ENCODE peak calls at places on chromosomes 13 and 19, in eight cellular contexts. Q is choroid plexus epithelial cell, C is tibial artery, J is spleen, Y is AG04449, P is astrocyte, N is K562, B is brain microvascular endothelial cell. F is an unnamed sample.
A peak's percentile ranks its signal among the peaks of the same experiment; 100 is the strongest.

GRCh38 chr19:33236696-33237390 is 11.2 kb upstream of the SLC7A10 start:
- DNase-seq in Q (no peak), J (peak; percentile 70), C (no peak), B (no peak), P (no peak), N (no peak), Y (no peak), F (no peak)

GRCh38 chr19:41537789-41538188 is 38.2 kb upstream of the CEACAM21 start:
- DNase-seq in C (no peak), N (peak; percentile 50), B (peak; percentile 36), Y (no peak), J (no peak), P (no peak), Q (peak; percentile 61), F (peak; percentile 4)

GRCh38 chr13:37412271-37412683 is 186.3 kb downstream of the POSTN start:
- DNase-seq in P (peak; percentile 83), Q (no peak), N (no peak), C (no peak), Y (peak; percentile 58), J (no peak), B (no peak), F (peak; percentile 55)

GRCh38 chr13:42474954-42475353 is 99.0 kb upstream of the TNFSF11 start:
- DNase-seq in P (peak; percentile 20), Q (peak; percentile 98), J (no peak), Y (peak; percentile 14), N (no peak), C (no peak), B (peak; percentile 99), F (no peak)

GRCh38 chr19:38547446-38547845 is 70.3 kb downstream of the MAP4K1 start:
- DNase-seq in B (no peak), C (no peak), Q (no peak), Y (no peak), J (no peak), P (no peak), N (no peak), F (no peak)

GRCh38 chr19:9498183-9498902 is at the start of gene ZNF560:
- DNase-seq in J (no peak), C (no peak), P (peak; percentile 6), Q (peak; percentile 13), Y (no peak), B (peak; percentile 20), N (peak; percentile 0), F (no peak)

GRCh38 chr19:39515551-39516191 is 732 bp downstream of the SELENOV start:
- DNase-seq in Y (no peak), N (no peak), J (no peak), B (no peak), Q (no peak), P (no peak), C (no peak), F (no peak)

GRCh38 chr19:18798384-18799352 is 7.6 kb upstream of the COMP start:
- DNase-seq in Y (no peak), N (no peak), P (no peak), B (no peak), C (no peak), J (no peak), Q (no peak), F (no peak)

GRCh38 chr19:39261704-39262103 is 6.5 kb upstream of the IFNL2 start:
- DNase-seq in B (no peak), P (no peak), N (no peak), J (no peak), C (no peak), Q (no peak), Y (no peak), F (no peak)

GRCh38 chr13:28680541-28680940 is 21.6 kb downstream of the POMP start:
- DNase-seq in B (no peak), C (no peak), P (no peak), Q (no peak), Y (no peak), J (no peak), N (no peak), F (no peak)

GRCh38 chr13:28684257-28684656 is 25.3 kb downstream of the POMP start:
- DNase-seq in Y (no peak), N (peak; percentile 45), Q (peak; percentile 23), C (no peak), P (no peak), B (no peak), J (no peak), F (no peak)

GRCh38 chr13:28685114-28685513 is 26.2 kb downstream of the POMP start:
- DNase-seq in B (no peak), Y (no peak), C (no peak), Q (no peak), J (no peak), N (no peak), P (no peak), F (no peak)

GRCh38 chr13:28678809-28679208 is 19.9 kb downstream of the POMP start:
- DNase-seq in Q (peak; percentile 25), Y (no peak), C (no peak), P (no peak), J (no peak), N (no peak), B (no peak), F (no peak)

GRCh38 chr13:28679628-28680027 is 20.7 kb downstream of the POMP start:
- DNase-seq in B (no peak), J (no peak), Y (no peak), Q (peak; percentile 55), P (no peak), C (no peak), N (no peak), F (no peak)
- TF ChIP-seq CTCF in B (peak; percentile 22), J (peak; percentile 36), Y (peak; percentile 31), Q (peak; percentile 52), P (peak; percentile 29), C (peak; percentile 16), N (peak; percentile 42), F (peak; percentile 75)

GRCh38 chr19:2048104-2048958 is 2.7 kb downstream of the MKNK2 start:
- DNase-seq in C (no peak), N (no peak), J (peak; percentile 80), Y (no peak), B (no peak), Q (no peak), P (no peak), F (no peak)

GRCh38 chr19:2050349-2050990 is 574 bp downstream of the MKNK2 start:
- DNase-seq in J (no peak), P (no peak), Y (no peak), Q (no peak), N (no peak), C (no peak), B (no peak), F (no peak)

GRCh38 chr19:2050991-2051770 is at the start of gene MKNK2:
- DNase-seq in C (peak; percentile 93), Q (peak; percentile 89), J (peak; percentile 99), Y (no peak), N (peak; percentile 91), P (peak; percentile 35), B (peak; percentile 62), F (peak; percentile 76)

GRCh38 chr19:2048959-2049740 is 1.9 kb downstream of the MKNK2 start:
- DNase-seq in Y (no peak), N (no peak), B (no peak), P (no peak), J (peak; percentile 86), Q (peak; percentile 26), C (peak; percentile 88), F (no peak)

DNA sequence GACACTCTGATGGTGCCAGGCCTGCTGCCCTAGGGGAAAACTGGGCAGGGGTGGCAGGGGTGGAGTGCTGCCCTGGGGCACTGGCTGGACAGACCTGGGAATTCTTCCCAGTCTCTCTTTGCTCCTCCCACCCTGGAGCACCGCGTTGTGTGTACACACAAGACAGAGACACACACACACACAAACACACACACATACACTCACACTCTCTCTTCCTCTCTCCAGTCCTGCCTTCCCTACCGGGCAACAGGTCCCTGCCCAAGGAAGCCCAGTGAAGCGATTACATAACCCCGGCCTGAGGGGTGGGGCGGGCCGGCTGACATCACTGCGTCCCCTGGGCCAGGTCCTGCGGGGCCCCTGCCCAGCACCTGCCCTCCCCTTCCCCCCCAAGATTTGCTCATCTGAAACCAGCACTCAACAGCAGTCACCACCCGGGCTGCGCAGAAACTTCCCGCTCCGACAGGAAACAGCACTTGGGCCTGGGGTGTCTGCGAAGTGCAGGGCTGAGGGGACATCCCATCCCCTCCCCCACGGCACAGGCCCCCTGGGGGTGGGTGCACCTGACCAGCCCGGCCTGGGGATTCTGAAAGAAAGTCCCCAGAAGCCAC is 1.2 kb downstream of the MKNK2 start:
- DNase-seq in Y (no peak), Q (peak; percentile 77), B (peak; percentile 54), J (peak; percentile 96), C (peak; percentile 96), N (peak; percentile 62), P (peak; percentile 64), F (peak; percentile 83)
- TF ChIP-seq CTCF in Y (no peak), Q (no peak), B (no peak), J (no peak), C (no peak), N (no peak), P (no peak), F (no peak)

GRCh38 chr13:61410669-61411297 is 4.9 kb downstream of the PCDH20 start:
- DNase-seq in B (no peak), J (no peak), P (no peak), Q (peak; percentile 38), C (no peak), Y (no peak), N (peak; percentile 4), F (no peak)
- TF ChIP-seq CTCF in B (peak; percentile 68), J (no peak), P (peak; percentile 55), Q (peak; percentile 67), C (peak; percentile 35), Y (no peak), N (peak; percentile 24), F (peak; percentile 76)

DNA sequence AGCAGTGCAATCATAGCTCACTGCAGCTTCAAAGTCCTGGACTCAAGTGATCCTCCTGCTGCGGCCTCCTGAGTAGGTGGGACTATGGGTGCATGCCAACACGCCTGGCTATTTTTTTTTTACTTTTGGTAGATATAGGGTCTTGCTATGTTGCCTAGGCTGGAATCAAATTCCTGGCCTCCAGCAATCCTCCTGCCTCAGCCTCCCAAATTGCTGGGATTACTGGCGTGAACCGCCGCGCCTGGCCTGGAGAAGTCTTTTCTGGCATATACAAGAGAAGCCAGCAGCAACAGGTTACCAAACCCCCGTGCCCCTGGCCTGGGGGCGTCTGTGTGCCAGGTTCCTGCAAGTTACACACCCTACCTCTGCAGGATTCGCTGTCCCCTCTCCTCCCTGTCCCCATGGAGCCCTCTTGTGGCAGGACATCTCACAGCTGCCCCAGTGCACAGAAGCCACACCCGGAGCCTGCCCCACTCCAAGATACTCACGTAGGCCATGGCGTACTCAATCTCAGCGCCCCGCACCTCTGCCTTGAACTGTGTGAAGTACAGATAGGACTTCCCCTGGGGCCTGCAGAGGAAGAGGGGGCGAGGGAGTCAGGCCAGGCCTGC is 9.9 kb downstream of the MYDGF start:
- DNase-seq in C (no peak), Q (no peak), B (no peak), Y (no peak), J (no peak), P (no peak), N (peak; percentile 77), F (no peak)
- TF ChIP-seq CTCF in C (no peak), Q (peak; percentile 32), B (peak; percentile 53), Y (peak; percentile 6), J (peak; percentile 40), P (no peak), N (peak; percentile 81), F (peak; percentile 56)

GRCh38 chr13:98147521-98147920 is 4.6 kb downstream of the FARP1 start:
- DNase-seq in J (no peak), Q (peak; percentile 19), Y (no peak), C (no peak), B (no peak), N (no peak), P (no peak), F (peak; percentile 8)
- TF ChIP-seq CTCF in J (no peak), Q (peak; percentile 20), Y (no peak), C (no peak), B (peak; percentile 37), N (no peak), P (no peak), F (peak; percentile 25)

GRCh38 chr13:66714795-66715194 is 515.3 kb downstream of the PCDH9 start:
- DNase-seq in N (no peak), C (no peak), P (no peak), Q (peak; percentile 24), Y (no peak), B (no peak), J (no peak), F (no peak)
- TF ChIP-seq CTCF in N (no peak), C (no peak), P (no peak), Q (peak; percentile 42), Y (no peak), B (no peak), J (no peak), F (peak; percentile 66)